ENCODE peak calls at places on chromosomes 5 and 9, in five cellular contexts. One of them, this sample, is unnamed.

GRCh38 chr9:95494416-95495371 is 22.1 kb downstream of the PTCH1 start:
- DNase-seq in left ventricle myocardium inferior: no peak
- DNase-seq in CD8-positive, alpha-beta memory T cell: peak; percentile 80
- DNase-seq in tibial nerve: no peak
- DNase-seq in CD4-positive, CD25-positive, alpha-beta regulatory T cell: peak; percentile 71
- DNase-seq in this sample: peak; percentile 87

GRCh38 chr9:112061152-112061740 is 113.9 kb downstream of the SUSD1 start:
- DNase-seq in CD4-positive, CD25-positive, alpha-beta regulatory T cell: no peak
- DNase-seq in left ventricle myocardium inferior: peak; percentile 44
- DNase-seq in CD8-positive, alpha-beta memory T cell: no peak
- DNase-seq in tibial nerve: peak; percentile 44
- DNase-seq in this sample: peak; percentile 16

GRCh38 chr5:102218159-102218558 is 77.9 kb downstream of the SLCO4C1 start:
- DNase-seq in CD4-positive, CD25-positive, alpha-beta regulatory T cell: no peak
- DNase-seq in CD8-positive, alpha-beta memory T cell: no peak
- DNase-seq in left ventricle myocardium inferior: no peak
- DNase-seq in tibial nerve: no peak
- DNase-seq in this sample: no peak

GRCh38 chr9:72396247-72397091 is 31.5 kb upstream of the ZFAND5 start:
- DNase-seq in left ventricle myocardium inferior: no peak
- DNase-seq in CD8-positive, alpha-beta memory T cell: no peak
- DNase-seq in CD4-positive, CD25-positive, alpha-beta regulatory T cell: no peak
- DNase-seq in tibial nerve: no peak
- DNase-seq in this sample: no peak

GRCh38 chr5:170302729-170303501 is 5.3 kb upstream of the LCP2 start:
- DNase-seq in CD8-positive, alpha-beta memory T cell: peak; percentile 78
- DNase-seq in CD4-positive, CD25-positive, alpha-beta regulatory T cell: peak; percentile 73
- DNase-seq in left ventricle myocardium inferior: peak; percentile 63
- DNase-seq in tibial nerve: no peak
- DNase-seq in this sample: peak; percentile 88

GRCh38 chr9:88092699-88093359 is 45.4 kb downstream of the SPATA31C2 start:
- DNase-seq in CD4-positive, CD25-positive, alpha-beta regulatory T cell: no peak
- DNase-seq in tibial nerve: no peak
- DNase-seq in CD8-positive, alpha-beta memory T cell: no peak
- DNase-seq in left ventricle myocardium inferior: peak; percentile 43
- DNase-seq in this sample: no peak

GRCh38 chr5:113122053-113122452 is 145.5 kb downstream of the DCP2 start:
- DNase-seq in CD4-positive, CD25-positive, alpha-beta regulatory T cell: no peak
- DNase-seq in CD8-positive, alpha-beta memory T cell: no peak
- DNase-seq in left ventricle myocardium inferior: peak; percentile 41
- DNase-seq in tibial nerve: peak; percentile 73
- DNase-seq in this sample: no peak

GRCh38 chr5:83956386-83956785 is 235.7 kb upstream of the HAPLN1 start:
- DNase-seq in left ventricle myocardium inferior: no peak
- DNase-seq in tibial nerve: no peak
- DNase-seq in CD4-positive, CD25-positive, alpha-beta regulatory T cell: no peak
- DNase-seq in CD8-positive, alpha-beta memory T cell: no peak
- DNase-seq in this sample: no peak

GRCh38 chr9:113888361-113888760 is 12.3 kb downstream of the ZNF618 start:
- DNase-seq in CD4-positive, CD25-positive, alpha-beta regulatory T cell: no peak
- DNase-seq in tibial nerve: no peak
- DNase-seq in CD8-positive, alpha-beta memory T cell: no peak
- DNase-seq in left ventricle myocardium inferior: no peak
- DNase-seq in this sample: no peak

GRCh38 chr9:88828018-88828417 is 163.2 kb upstream of the S1PR3 start:
- DNase-seq in left ventricle myocardium inferior: no peak
- DNase-seq in CD4-positive, CD25-positive, alpha-beta regulatory T cell: no peak
- DNase-seq in tibial nerve: no peak
- DNase-seq in CD8-positive, alpha-beta memory T cell: no peak
- DNase-seq in this sample: no peak

GRCh38 chr5:141657937-141658545 is 6.8 kb upstream of the FCHSD1 start:
- DNase-seq in left ventricle myocardium inferior: no peak
- DNase-seq in CD8-positive, alpha-beta memory T cell: no peak
- DNase-seq in CD4-positive, CD25-positive, alpha-beta regulatory T cell: no peak
- DNase-seq in tibial nerve: no peak
- DNase-seq in this sample: no peak

GRCh38 chr9:124841422-124841821 is 11.8 kb upstream of the WDR38 start:
- DNase-seq in tibial nerve: no peak
- DNase-seq in CD4-positive, CD25-positive, alpha-beta regulatory T cell: no peak
- DNase-seq in CD8-positive, alpha-beta memory T cell: no peak
- DNase-seq in left ventricle myocardium inferior: no peak
- DNase-seq in this sample: no peak

GRCh38 chr9:111052831-111053230 is 14.6 kb upstream of the LPAR1 start:
- DNase-seq in CD4-positive, CD25-positive, alpha-beta regulatory T cell: no peak
- DNase-seq in tibial nerve: no peak
- DNase-seq in CD8-positive, alpha-beta memory T cell: no peak
- DNase-seq in left ventricle myocardium inferior: no peak
- DNase-seq in this sample: no peak

GRCh38 chr9:136326777-136327312 is 494 bp upstream of the GPSM1 start:
- DNase-seq in CD4-positive, CD25-positive, alpha-beta regulatory T cell: no peak
- DNase-seq in tibial nerve: no peak
- DNase-seq in left ventricle myocardium inferior: no peak
- DNase-seq in CD8-positive, alpha-beta memory T cell: no peak
- DNase-seq in this sample: peak; percentile 8
- H3K4me3 ChIP-seq in CD4-positive, CD25-positive, alpha-beta regulatory T cell: no peak overlapping the region
- H3K4me3 ChIP-seq in tibial nerve: peak overlapping the region; percentile 56
- H3K4me3 ChIP-seq in left ventricle myocardium inferior: peak overlapping the region; percentile 87
- H3K4me3 ChIP-seq in CD8-positive, alpha-beta memory T cell: no peak overlapping the region
- H3K4me3 ChIP-seq in this sample: no peak overlapping the region

GRCh38 chr9:34647651-34648050 is 1.2 kb downstream of the GALT start:
- DNase-seq in left ventricle myocardium inferior: no peak
- DNase-seq in CD8-positive, alpha-beta memory T cell: no peak
- DNase-seq in tibial nerve: no peak
- DNase-seq in CD4-positive, CD25-positive, alpha-beta regulatory T cell: no peak
- DNase-seq in this sample: no peak
- H3K4me1 ChIP-seq in left ventricle myocardium inferior: peaks cover 58% of the 10 kb centered on the region
- H3K4me1 ChIP-seq in CD8-positive, alpha-beta memory T cell: peaks cover 34% of the 10 kb centered on the region
- H3K4me1 ChIP-seq in tibial nerve: peaks cover 36% of the 10 kb centered on the region
- H3K4me1 ChIP-seq in CD4-positive, CD25-positive, alpha-beta regulatory T cell: peaks cover 27% of the 10 kb centered on the region
- H3K4me1 ChIP-seq in this sample: peaks cover 40% of the 10 kb centered on the region

DNA sequence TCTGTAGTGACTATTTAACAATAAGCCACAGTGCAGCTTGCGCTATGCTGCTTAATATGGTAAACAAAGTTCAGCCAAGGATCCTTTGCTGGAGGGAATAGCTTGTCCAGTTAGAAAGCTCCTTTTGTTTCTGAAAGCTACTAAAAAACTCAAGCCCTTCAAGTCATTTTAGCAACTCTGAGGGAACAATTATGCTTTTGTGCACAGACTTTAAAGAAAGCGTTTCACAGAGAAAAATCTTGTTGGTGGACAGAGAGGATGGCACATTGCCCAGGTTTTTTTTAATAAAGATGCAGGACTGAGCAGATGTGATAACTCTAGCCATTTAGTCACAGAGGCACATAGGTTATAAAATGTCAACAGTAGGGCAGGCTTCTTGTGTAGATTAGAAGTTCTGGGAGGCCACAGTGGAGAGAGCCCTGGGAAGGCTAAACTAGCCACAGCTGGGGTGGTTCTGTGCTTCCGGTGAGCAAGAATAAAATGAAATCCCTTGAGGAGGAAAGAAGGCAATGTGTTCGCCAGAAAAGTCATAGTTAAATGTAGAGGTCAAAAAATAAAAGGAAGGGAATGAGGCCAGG is 63.4 kb downstream of the ALDH7A1 start:
- DNase-seq in tibial nerve: no peak
- DNase-seq in left ventricle myocardium inferior: no peak
- DNase-seq in CD4-positive, CD25-positive, alpha-beta regulatory T cell: no peak
- DNase-seq in CD8-positive, alpha-beta memory T cell: no peak
- DNase-seq in this sample: no peak
- H3K4me3 ChIP-seq in tibial nerve: no peak overlapping the region
- H3K4me3 ChIP-seq in left ventricle myocardium inferior: no peak overlapping the region
- H3K4me3 ChIP-seq in CD4-positive, CD25-positive, alpha-beta regulatory T cell: no peak overlapping the region
- H3K4me3 ChIP-seq in CD8-positive, alpha-beta memory T cell: no peak overlapping the region
- H3K4me3 ChIP-seq in this sample: no peak overlapping the region

GRCh38 chr5:143396353-143396940 is 7.0 kb downstream of the NR3C1 start:
- DNase-seq in CD8-positive, alpha-beta memory T cell: no peak
- DNase-seq in tibial nerve: no peak
- DNase-seq in left ventricle myocardium inferior: no peak
- DNase-seq in CD4-positive, CD25-positive, alpha-beta regulatory T cell: no peak
- DNase-seq in this sample: no peak
- H3K4me1 ChIP-seq in CD8-positive, alpha-beta memory T cell: peaks cover 70% of the 10 kb centered on the region
- H3K4me1 ChIP-seq in tibial nerve: peaks cover 66% of the 10 kb centered on the region
- H3K4me1 ChIP-seq in left ventricle myocardium inferior: peaks cover 98% of the 10 kb centered on the region
- H3K4me1 ChIP-seq in CD4-positive, CD25-positive, alpha-beta regulatory T cell: peaks cover 90% of the 10 kb centered on the region
- H3K4me1 ChIP-seq in this sample: peaks cover 99% of the 10 kb centered on the region

GRCh38 chr9:122900791-122901190 is 4.4 kb downstream of the RC3H2 start:
- DNase-seq in CD8-positive, alpha-beta memory T cell: no peak
- DNase-seq in CD4-positive, CD25-positive, alpha-beta regulatory T cell: no peak
- DNase-seq in left ventricle myocardium inferior: no peak
- DNase-seq in tibial nerve: no peak
- DNase-seq in this sample: no peak
- H3K4me3 ChIP-seq in CD8-positive, alpha-beta memory T cell: no peak overlapping the region
- H3K4me3 ChIP-seq in CD4-positive, CD25-positive, alpha-beta regulatory T cell: peak overlapping the region; percentile 92
- H3K4me3 ChIP-seq in left ventricle myocardium inferior: no peak overlapping the region
- H3K4me3 ChIP-seq in tibial nerve: no peak overlapping the region
- H3K4me3 ChIP-seq in this sample: peak overlapping the region; percentile 40

GRCh38 chr9:1049641-1050040 is 516 bp upstream of the DMRT2 start:
- DNase-seq in tibial nerve: no peak
- DNase-seq in CD4-positive, CD25-positive, alpha-beta regulatory T cell: no peak
- DNase-seq in CD8-positive, alpha-beta memory T cell: no peak
- DNase-seq in left ventricle myocardium inferior: no peak
- DNase-seq in this sample: no peak
- H3K4me1 ChIP-seq in tibial nerve: peaks cover 21% of the 10 kb centered on the region
- H3K4me1 ChIP-seq in CD4-positive, CD25-positive, alpha-beta regulatory T cell: peaks cover 51% of the 10 kb centered on the region
- H3K4me1 ChIP-seq in CD8-positive, alpha-beta memory T cell: peaks cover 27% of the 10 kb centered on the region
- H3K4me1 ChIP-seq in left ventricle myocardium inferior: peaks cover 74% of the 10 kb centered on the region
- H3K4me1 ChIP-seq in this sample: peaks cover 35% of the 10 kb centered on the region

GRCh38 chr5:173969167-173970049 is 19.6 kb upstream of the C5orf47 start:
- DNase-seq in CD4-positive, CD25-positive, alpha-beta regulatory T cell: no peak
- DNase-seq in left ventricle myocardium inferior: no peak
- DNase-seq in CD8-positive, alpha-beta memory T cell: no peak
- DNase-seq in tibial nerve: no peak
- DNase-seq in this sample: no peak
- H3K4me3 ChIP-seq in CD4-positive, CD25-positive, alpha-beta regulatory T cell: no peak overlapping the region
- H3K4me3 ChIP-seq in left ventricle myocardium inferior: no peak overlapping the region
- H3K4me3 ChIP-seq in CD8-positive, alpha-beta memory T cell: no peak overlapping the region
- H3K4me3 ChIP-seq in tibial nerve: no peak overlapping the region
- H3K4me3 ChIP-seq in this sample: no peak overlapping the region

GRCh38 chr5:10594591-10595210 is 30.8 kb downstream of the ANKRD33B start:
- DNase-seq in tibial nerve: no peak
- DNase-seq in CD8-positive, alpha-beta memory T cell: no peak
- DNase-seq in left ventricle myocardium inferior: no peak
- DNase-seq in CD4-positive, CD25-positive, alpha-beta regulatory T cell: no peak
- DNase-seq in this sample: no peak

GRCh38 chr5:10593531-10594181 is 29.8 kb downstream of the ANKRD33B start:
- DNase-seq in tibial nerve: no peak
- DNase-seq in left ventricle myocardium inferior: no peak
- DNase-seq in CD4-positive, CD25-positive, alpha-beta regulatory T cell: no peak
- DNase-seq in CD8-positive, alpha-beta memory T cell: no peak
- DNase-seq in this sample: no peak

GRCh38 chr5:10595678-10596309 is 31.9 kb downstream of the ANKRD33B start:
- DNase-seq in CD8-positive, alpha-beta memory T cell: no peak
- DNase-seq in left ventricle myocardium inferior: no peak
- DNase-seq in CD4-positive, CD25-positive, alpha-beta regulatory T cell: no peak
- DNase-seq in tibial nerve: peak; percentile 60
- DNase-seq in this sample: no peak

GRCh38 chr5:10596310-10596703 is 32.4 kb downstream of the ANKRD33B start:
- DNase-seq in tibial nerve: no peak
- DNase-seq in CD4-positive, CD25-positive, alpha-beta regulatory T cell: no peak
- DNase-seq in CD8-positive, alpha-beta memory T cell: no peak
- DNase-seq in left ventricle myocardium inferior: no peak
- DNase-seq in this sample: no peak

GRCh38 chr5:10595305-10595677 is 31.4 kb downstream of the ANKRD33B start:
- DNase-seq in CD4-positive, CD25-positive, alpha-beta regulatory T cell: no peak
- DNase-seq in tibial nerve: no peak
- DNase-seq in left ventricle myocardium inferior: no peak
- DNase-seq in CD8-positive, alpha-beta memory T cell: no peak
- DNase-seq in this sample: no peak
- H3K4me1 ChIP-seq in CD4-positive, CD25-positive, alpha-beta regulatory T cell: peaks cover 10% of the 10 kb centered on the region
- H3K4me1 ChIP-seq in tibial nerve: peaks cover 26% of the 10 kb centered on the region
- H3K4me1 ChIP-seq in left ventricle myocardium inferior: peaks cover 56% of the 10 kb centered on the region
- H3K4me1 ChIP-seq in CD8-positive, alpha-beta memory T cell: peaks cover 7% of the 10 kb centered on the region
- H3K4me1 ChIP-seq in this sample: peaks cover 18% of the 10 kb centered on the region

DNA sequence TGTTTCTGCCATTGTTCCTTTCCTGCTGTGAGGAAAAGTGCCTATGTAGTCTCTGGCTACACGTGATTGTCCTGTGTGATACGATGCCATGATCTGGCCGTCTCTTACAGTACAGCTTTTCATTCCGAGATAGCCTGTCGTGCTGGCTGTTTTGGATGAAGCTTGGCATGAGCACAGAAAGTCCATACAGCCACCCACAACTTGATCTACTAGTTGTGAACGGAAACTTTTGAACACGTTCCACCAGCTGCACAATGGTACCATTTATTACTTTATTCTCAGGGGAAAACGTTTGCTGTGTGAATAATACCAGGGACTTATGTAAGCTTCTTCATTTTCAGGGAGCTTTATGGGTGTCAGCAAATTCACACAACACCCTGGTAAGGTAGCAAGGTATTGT is 217.6 kb upstream of the ANKRD55 start:
- DNase-seq in CD8-positive, alpha-beta memory T cell: no peak
- DNase-seq in CD4-positive, CD25-positive, alpha-beta regulatory T cell: no peak
- DNase-seq in tibial nerve: no peak
- DNase-seq in left ventricle myocardium inferior: no peak
- DNase-seq in this sample: no peak
- H3K4me3 ChIP-seq in CD8-positive, alpha-beta memory T cell: no peak overlapping the region
- H3K4me3 ChIP-seq in CD4-positive, CD25-positive, alpha-beta regulatory T cell: no peak overlapping the region
- H3K4me3 ChIP-seq in tibial nerve: no peak overlapping the region
- H3K4me3 ChIP-seq in left ventricle myocardium inferior: no peak overlapping the region
- H3K4me3 ChIP-seq in this sample: no peak overlapping the region

DNA sequence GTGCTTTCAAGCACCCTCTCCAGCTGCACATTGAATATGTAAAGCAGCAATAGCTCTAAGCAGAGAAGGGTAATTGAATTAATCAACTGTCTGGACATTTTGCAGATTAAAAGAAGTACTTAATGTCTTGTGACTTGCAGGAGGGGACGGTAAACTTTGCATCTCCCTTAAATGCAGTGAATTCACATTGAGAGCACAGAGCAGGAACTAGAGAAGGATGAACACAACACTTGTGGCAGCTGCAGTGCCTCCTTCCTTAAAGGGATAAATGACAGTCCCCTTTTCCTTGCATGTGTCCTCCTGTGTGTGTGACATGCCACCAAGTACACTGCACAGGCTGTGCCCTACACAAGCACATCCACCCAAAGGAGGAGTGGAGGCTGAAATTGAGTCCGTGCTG is 7.4 kb upstream of the CDK5RAP2 start:
- DNase-seq in left ventricle myocardium inferior: no peak
- DNase-seq in tibial nerve: no peak
- DNase-seq in CD4-positive, CD25-positive, alpha-beta regulatory T cell: no peak
- DNase-seq in CD8-positive, alpha-beta memory T cell: no peak
- DNase-seq in this sample: no peak
- H3K4me1 ChIP-seq in left ventricle myocardium inferior: peaks cover 11% of the 10 kb centered on the region
- H3K4me1 ChIP-seq in tibial nerve: peaks cover 7% of the 10 kb centered on the region
- H3K4me1 ChIP-seq in CD4-positive, CD25-positive, alpha-beta regulatory T cell: peaks cover 6% of the 10 kb centered on the region
- H3K4me1 ChIP-seq in CD8-positive, alpha-beta memory T cell: no peaks in the 10 kb centered on the region
- H3K4me1 ChIP-seq in this sample: peaks cover 5% of the 10 kb centered on the region